ENCODE peak calls at places on chromosomes 11 and 22, in five cellular contexts. I is SK-N-SH, K is K562, B is HepG2, D is GM12878. M is an unnamed sample.

GRCh38 chr22:24432059-24432853 is 4.9 kb downstream of the ADORA2A start:
- DNase-seq in D (no peak), K (peak), I (peak), B (no peak), M (no peak)

GRCh38 chr11:115202900-115203552 is 301.2 kb downstream of the CADM1 start:
- DNase-seq in I (no peak), D (no peak), K (no peak), B (no peak), M (no peak)

GRCh38 chr11:118789501-118790356 is 1.2 kb downstream of the DDX6 start:
- DNase-seq in B (no peak), I (no peak), D (peak), K (peak), M (peak)

GRCh38 chr11:5284551-5285130 is 14.9 kb upstream of the HBE1 start:
- DNase-seq in I (no peak), D (no peak), B (no peak), K (peak), M (no peak)

GRCh38 chr11:133249530-133249929 is 282.8 kb downstream of the OPCML start:
- DNase-seq in I (no peak), B (no peak), K (no peak), D (no peak), M (no peak)

GRCh38 chr11:65885808-65886536 is 2.3 kb downstream of the FIBP start:
- DNase-seq in B (no peak), D (no peak), K (no peak), I (no peak), M (no peak)

GRCh38 chr11:66012946-66013761 is 1.3 kb downstream of the CST6 start:
- DNase-seq in I (no peak), B (no peak), K (peak), D (no peak), M (no peak)

GRCh38 chr11:126415128-126415527 is 59.6 kb downstream of the ST3GAL4 start:
- DNase-seq in K (no peak), D (no peak), B (no peak), I (no peak), M (no peak)

GRCh38 chr22:35938226-35938625 is 90.4 kb downstream of the RBFOX2 start:
- DNase-seq in I (no peak), D (no peak), B (no peak), K (no peak), M (no peak)

GRCh38 chr11:125429174-125429707 is 66.8 kb downstream of the FEZ1 start:
- DNase-seq in I (peak), D (no peak), B (peak), K (peak), M (peak)

GRCh38 chr11:17533782-17534415 is 10.3 kb downstream of the USH1C start:
- DNase-seq in I (no peak), D (no peak), K (no peak), B (no peak), M (no peak)

GRCh38 chr11:73622920-73623593 is 23.3 kb upstream of the PLEKHB1 start:
- DNase-seq in B (no peak), K (no peak), I (no peak), D (no peak), M (no peak)

GRCh38 chr11:111162306-111162705 is 83.2 kb upstream of the POU2AF2 start:
- DNase-seq in D (no peak), I (no peak), K (no peak), B (no peak), M (no peak)

GRCh38 chr11:68541983-68542382 is 81.4 kb downstream of the PPP6R3 start:
- DNase-seq in K (no peak), B (peak), I (no peak), D (no peak), M (no peak)

GRCh38 chr11:18192988-18193387 is 20.4 kb downstream of the MRGPRX4 start:
- DNase-seq in K (no peak), D (peak), I (no peak), B (no peak), M (no peak)

GRCh38 chr11:64881476-64881875 is 3.1 kb upstream of the EHD1 start:
- DNase-seq in D (no peak), K (no peak), B (no peak), I (no peak), M (no peak)

GRCh38 chr11:93089474-93090102 is 108.2 kb downstream of the SLC36A4 start:
- DNase-seq in B (peak), D (no peak), I (no peak), K (peak), M (peak)

GRCh38 chr22:40709752-40710413 is 30.6 kb downstream of the MCHR1 start:
- DNase-seq in K (peak), I (peak), D (no peak), B (no peak), M (peak)

GRCh38 chr22:47622541-47622940 is 860.1 kb downstream of the TBC1D22A start:
- DNase-seq in B (no peak), D (no peak), I (no peak), K (no peak), M (no peak)

GRCh38 chr11:63639195-63639832 is 25.1 kb upstream of the PLAAT3 start:
- DNase-seq in D (no peak), K (no peak), B (no peak), I (no peak), M (no peak)

GRCh38 chr22:25169278-25170031 is 30.2 kb upstream of the CRYBB3 start:
- DNase-seq in I (no peak), D (no peak), B (peak), K (no peak), M (no peak)

GRCh38 chr22:44497218-44497903 is 672 bp downstream of the RTL6 start:
- DNase-seq in I (peak), D (no peak), B (no peak), K (peak), M (no peak)

GRCh38 chr11:97995874-97996273 is 1024.9 kb upstream of the CNTN5 start:
- DNase-seq in I (no peak), K (no peak), D (no peak), B (no peak), M (no peak)

GRCh38 chr11:119335655-119336543 is 1.6 kb downstream of the RNF26 start:
- DNase-seq in D (no peak), I (no peak), B (no peak), K (no peak), M (no peak)

GRCh38 chr11:61392991-61393595 is 706 bp downstream of the TMEM216 start:
- DNase-seq in D (no peak), K (peak), B (no peak), I (peak), M (no peak)

GRCh38 chr11:46112961-46113617 is 8.2 kb downstream of the PHF21A start:
- DNase-seq in I (peak), D (no peak), K (peak), B (peak), M (peak)

GRCh38 chr11:72333657-72334056 is 89.7 kb upstream of the PHOX2A start:
- DNase-seq in I (peak), D (no peak), B (no peak), K (peak), M (peak)

GRCh38 chr11:73833067-73833466 is 43.6 kb downstream of the COA4 start:
- DNase-seq in B (no peak), D (no peak), K (no peak), I (no peak), M (no peak)

GRCh38 chr11:78313181-78313788 is 104.3 kb downstream of the GAB2 start:
- DNase-seq in D (no peak), I (no peak), K (no peak), B (peak), M (no peak)

DNA sequence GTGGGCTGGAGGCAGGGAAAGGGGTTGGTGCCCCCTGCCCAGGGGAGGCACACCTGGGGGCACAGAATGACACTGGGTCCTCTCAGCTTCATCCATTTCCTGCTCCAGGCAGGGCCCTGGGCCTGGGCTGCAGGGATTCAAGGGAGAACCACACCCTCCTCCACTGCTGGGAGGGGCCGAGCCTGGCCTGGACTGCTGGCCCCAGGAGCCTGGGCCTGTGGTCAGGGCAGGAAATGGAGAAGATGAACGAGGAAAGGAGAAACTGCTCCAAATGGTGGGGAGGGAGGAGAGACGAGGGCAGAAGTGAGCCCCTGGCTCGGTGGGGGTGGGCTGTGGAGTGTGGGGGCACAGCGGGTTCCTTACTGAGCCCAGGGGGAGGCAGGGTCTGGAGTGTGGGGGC is 38.1 kb upstream of the KCNQ1OT1 start:
- DNase-seq in K (peak), B (no peak), D (no peak), I (no peak), M (no peak)
- TF ChIP-seq GABPA in K (no peak), B (no peak), D (no peak), I (no peak), M (no peak)

GRCh38 chr22:37177221-37177620 is 10.8 kb downstream of the C1QTNF6 start:
- DNase-seq in K (no peak), B (no peak), I (no peak), D (no peak), M (no peak)

GRCh38 chr22:37175414-37176144 is 12.5 kb downstream of the C1QTNF6 start:
- DNase-seq in K (no peak), I (peak), D (no peak), B (no peak), M (no peak)

GRCh38 chr22:37174964-37175363 is 13.1 kb downstream of the C1QTNF6 start:
- DNase-seq in K (no peak), B (no peak), D (no peak), I (peak), M (no peak)

GRCh38 chr22:37177755-37178154 is 10.3 kb downstream of the C1QTNF6 start:
- DNase-seq in I (no peak), D (no peak), B (no peak), K (no peak), M (no peak)

GRCh38 chr22:37176464-37177061 is 11.5 kb downstream of the C1QTNF6 start:
- DNase-seq in D (no peak), K (no peak), I (peak), B (no peak), M (peak)
- TF ChIP-seq POLR2AphosphoS5 in D (no peak), K (no peak), I (no peak), B (no peak), M (peak)

DNA sequence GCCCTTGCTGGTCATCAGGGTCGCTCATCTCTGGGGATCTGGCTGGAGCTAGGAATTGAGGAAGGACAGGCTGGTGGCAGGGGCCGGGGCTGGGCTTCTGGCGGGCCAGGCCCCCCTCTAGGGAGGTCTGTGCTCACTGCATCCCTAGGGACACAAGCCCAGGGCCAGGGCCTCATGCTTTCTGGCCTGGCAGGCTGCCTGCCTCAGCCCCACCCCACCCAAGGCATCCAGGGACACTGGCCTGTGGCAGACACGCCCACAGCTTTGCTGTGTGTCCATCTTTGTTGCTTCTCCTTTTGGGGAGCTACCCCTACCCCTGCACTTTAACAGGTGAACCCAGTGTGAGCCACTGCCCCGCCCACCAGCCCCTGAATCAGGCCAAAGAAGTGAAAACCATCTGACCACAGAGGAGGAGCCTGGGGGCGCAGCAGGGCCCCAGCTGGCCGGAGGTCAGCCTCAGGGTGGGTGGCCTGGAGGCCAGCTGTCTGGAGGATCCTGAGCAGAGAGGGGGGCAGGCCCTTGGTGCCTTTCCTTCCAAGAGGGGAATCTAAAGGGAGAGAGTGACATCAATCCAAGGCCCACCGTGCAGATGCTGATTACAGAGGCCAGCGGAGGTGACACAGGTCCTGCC is 26.8 kb upstream of the CELSR1 start:
- DNase-seq in K (no peak), I (peak), D (no peak), B (no peak), M (no peak)
- TF ChIP-seq REST in K (no peak), I (no peak), D (no peak), B (no peak), M (no peak)

DNA sequence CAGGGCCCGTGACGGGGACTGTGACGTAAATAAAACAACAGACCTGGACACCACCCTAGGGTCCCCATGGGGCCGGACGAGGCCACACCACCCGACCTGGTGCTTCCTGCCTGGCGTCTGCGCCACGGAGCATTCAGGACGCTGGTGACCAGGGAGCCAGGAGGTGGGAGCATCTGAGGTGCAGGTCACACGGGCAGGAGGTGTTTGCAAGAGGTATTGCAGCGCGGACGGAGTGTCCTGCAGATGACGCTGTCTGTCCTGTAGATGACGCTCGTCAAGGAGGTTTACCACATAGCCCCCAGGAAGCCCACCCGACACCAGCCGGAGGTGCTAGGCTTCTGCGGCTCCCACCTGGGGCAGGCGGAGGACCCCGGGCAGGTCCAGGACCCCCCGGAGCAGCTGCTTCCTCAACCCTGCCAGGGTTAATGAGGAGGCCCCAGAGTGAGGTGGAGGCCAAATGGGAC is 986 bp upstream of the MUC5B start:
- DNase-seq in D (no peak), K (no peak), I (peak), B (no peak), M (no peak)
- TF ChIP-seq GABPA in D (no peak), K (no peak), I (no peak), B (no peak), M (no peak)

GRCh38 chr11:34271727-34272126 is 86.1 kb downstream of the ABTB2 start:
- DNase-seq in D (no peak), B (no peak), K (no peak), I (no peak), M (no peak)

GRCh38 chr11:34275486-34275885 is 82.3 kb downstream of the ABTB2 start:
- DNase-seq in D (no peak), I (no peak), B (no peak), K (no peak), M (no peak)

GRCh38 chr11:34277166-34277565 is 80.6 kb downstream of the ABTB2 start:
- DNase-seq in K (no peak), I (no peak), D (no peak), B (no peak), M (no peak)

GRCh38 chr11:34276465-34276864 is 81.3 kb downstream of the ABTB2 start:
- DNase-seq in I (no peak), B (no peak), D (no peak), K (no peak), M (no peak)

GRCh38 chr11:34274712-34275398 is 83.0 kb downstream of the ABTB2 start:
- DNase-seq in B (no peak), K (no peak), I (peak), D (no peak), M (no peak)
- TF ChIP-seq POLR2AphosphoS5 in B (no peak), K (no peak), I (no peak), D (no peak), M (no peak)

GRCh38 chr11:21264125-21264524 is 594.7 kb downstream of the NELL1 start:
- DNase-seq in B (no peak), D (no peak), I (no peak), K (no peak), M (no peak)
- TF ChIP-seq REST in B (no peak), D (no peak), I (no peak), K (no peak), M (no peak)

GRCh38 chr11:94303884-94304459 is 408 bp upstream of the IZUMO1R start:
- DNase-seq in B (no peak), I (no peak), K (no peak), D (no peak), M (no peak)
- TF ChIP-seq GABPA in B (no peak), I (no peak), K (no peak), D (no peak), M (no peak)

GRCh38 chr11:3815882-3816281 is 7.5 kb downstream of the PGAP2 start:
- DNase-seq in I (no peak), D (no peak), K (no peak), B (no peak), M (no peak)
- TF ChIP-seq POLR2AphosphoS5 in I (no peak), D (no peak), K (no peak), B (no peak), M (no peak)

GRCh38 chr22:27601195-27601594 is 200.4 kb downstream of the MN1 start:
- DNase-seq in B (no peak), D (no peak), K (no peak), I (no peak), M (no peak)

GRCh38 chr22:27603111-27603822 is 198.3 kb downstream of the MN1 start:
- DNase-seq in I (no peak), D (no peak), K (no peak), B (no peak), M (no peak)

GRCh38 chr22:27602390-27602789 is 199.2 kb downstream of the MN1 start:
- DNase-seq in D (no peak), B (no peak), K (peak), I (peak), M (no peak)

GRCh38 chr22:27605390-27605789 is 196.2 kb downstream of the MN1 start:
- DNase-seq in K (no peak), D (no peak), I (no peak), B (no peak), M (no peak)

DNA sequence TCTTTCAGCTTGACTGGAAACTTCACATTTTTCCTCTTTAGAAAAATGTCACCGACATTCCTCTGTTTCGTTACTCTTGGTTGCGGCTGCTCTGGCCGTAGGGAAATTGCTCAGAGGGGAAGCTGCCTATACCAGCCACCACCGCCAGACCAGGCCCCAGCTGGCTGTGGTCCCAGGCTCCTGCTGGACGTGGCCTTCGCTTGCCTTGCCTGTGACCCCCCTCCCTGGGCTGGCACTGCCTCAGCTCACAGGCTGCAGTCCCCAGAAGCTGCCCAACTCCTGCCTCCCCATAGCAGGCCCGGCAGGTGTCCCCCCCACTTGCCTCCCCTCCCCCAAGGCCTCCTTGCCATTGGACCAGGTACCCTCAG is 197.7 kb downstream of the MN1 start:
- DNase-seq in I (peak), B (no peak), D (no peak), K (no peak), M (no peak)
- TF ChIP-seq REST in I (no peak), B (no peak), D (no peak), K (no peak), M (no peak)

GRCh38 chr11:74948546-74948897 is 369 bp downstream of the XRRA1 start:
- DNase-seq in K (peak), I (peak), D (no peak), B (peak), M (no peak)
- TF ChIP-seq GABPA in K (no peak), I (no peak), D (no peak), B (no peak), M (no peak)

M was measured in HL-60.